ENCODE peak calls at places on chromosomes 1 and 21, in ten cellular contexts. One of them, this sample, is unnamed.

GRCh38 chr1:3606779-3607702 is 4.3 kb downstream of the MEGF6 start:
- DNase-seq in OCI-LY7: no peak
- DNase-seq in K562: no peak
- DNase-seq in transverse colon: no peak
- DNase-seq in kidney epithelial cell: no peak
- DNase-seq in stimulated activated CD4-positive, alpha-beta T cell treated with anti-CD3 and anti-CD28 coated beads, Interleukin-2, amount 100 ng/mL, for 24 hours: no peak
- DNase-seq in left ventricle myocardium superior: no peak
- DNase-seq in COR-L47: no peak
- DNase-seq in breast epithelium: no peak
- DNase-seq in Right ventricle myocardium superior: no peak
- DNase-seq in this sample: no peak

GRCh38 chr1:46117810-46118494 is 14.5 kb downstream of the PIK3R3 start:
- DNase-seq in OCI-LY7: no peak
- DNase-seq in K562: no peak
- DNase-seq in transverse colon: no peak
- DNase-seq in kidney epithelial cell: no peak
- DNase-seq in stimulated activated CD4-positive, alpha-beta T cell treated with anti-CD3 and anti-CD28 coated beads, Interleukin-2, amount 100 ng/mL, for 24 hours: no peak
- DNase-seq in left ventricle myocardium superior: no peak
- DNase-seq in COR-L47: no peak
- DNase-seq in breast epithelium: no peak
- DNase-seq in Right ventricle myocardium superior: no peak
- DNase-seq in this sample: no peak

GRCh38 chr1:21539933-21540332 is 30.7 kb downstream of the ALPL start:
- DNase-seq in OCI-LY7: no peak
- DNase-seq in K562: peak; percentile 30
- DNase-seq in transverse colon: peak; percentile 22
- DNase-seq in kidney epithelial cell: no peak
- DNase-seq in stimulated activated CD4-positive, alpha-beta T cell treated with anti-CD3 and anti-CD28 coated beads, Interleukin-2, amount 100 ng/mL, for 24 hours: peak; percentile 11
- DNase-seq in left ventricle myocardium superior: peak; percentile 83
- DNase-seq in COR-L47: no peak
- DNase-seq in breast epithelium: peak; percentile 97
- DNase-seq in Right ventricle myocardium superior: peak; percentile 82
- DNase-seq in this sample: no peak

GRCh38 chr21:16192900-16193299 is 463.1 kb downstream of the USP25 start:
- DNase-seq in OCI-LY7: no peak
- DNase-seq in K562: no peak
- DNase-seq in transverse colon: no peak
- DNase-seq in kidney epithelial cell: peak; percentile 21
- DNase-seq in stimulated activated CD4-positive, alpha-beta T cell treated with anti-CD3 and anti-CD28 coated beads, Interleukin-2, amount 100 ng/mL, for 24 hours: no peak
- DNase-seq in left ventricle myocardium superior: no peak
- DNase-seq in COR-L47: no peak
- DNase-seq in breast epithelium: no peak
- DNase-seq in Right ventricle myocardium superior: no peak
- DNase-seq in this sample: no peak

GRCh38 chr1:61140056-61140549 is 57.7 kb downstream of the NFIA start:
- DNase-seq in OCI-LY7: no peak
- DNase-seq in K562: peak; percentile 69
- DNase-seq in transverse colon: no peak
- DNase-seq in kidney epithelial cell: no peak
- DNase-seq in stimulated activated CD4-positive, alpha-beta T cell treated with anti-CD3 and anti-CD28 coated beads, Interleukin-2, amount 100 ng/mL, for 24 hours: no peak
- DNase-seq in left ventricle myocardium superior: no peak
- DNase-seq in COR-L47: no peak
- DNase-seq in breast epithelium: no peak
- DNase-seq in Right ventricle myocardium superior: no peak
- DNase-seq in this sample: no peak

GRCh38 chr1:185864331-185864730 is 130.1 kb downstream of the HMCN1 start:
- DNase-seq in OCI-LY7: no peak
- DNase-seq in K562: no peak
- DNase-seq in transverse colon: peak; percentile 38
- DNase-seq in kidney epithelial cell: no peak
- DNase-seq in stimulated activated CD4-positive, alpha-beta T cell treated with anti-CD3 and anti-CD28 coated beads, Interleukin-2, amount 100 ng/mL, for 24 hours: no peak
- DNase-seq in left ventricle myocardium superior: no peak
- DNase-seq in COR-L47: no peak
- DNase-seq in breast epithelium: no peak
- DNase-seq in Right ventricle myocardium superior: no peak
- DNase-seq in this sample: no peak

GRCh38 chr1:67479146-67479891 is 49.1 kb upstream of the SERBP1 start:
- DNase-seq in OCI-LY7: no peak
- DNase-seq in K562: peak; percentile 95
- DNase-seq in transverse colon: no peak
- DNase-seq in kidney epithelial cell: peak; percentile 14
- DNase-seq in stimulated activated CD4-positive, alpha-beta T cell treated with anti-CD3 and anti-CD28 coated beads, Interleukin-2, amount 100 ng/mL, for 24 hours: peak; percentile 19
- DNase-seq in left ventricle myocardium superior: peak; percentile 36
- DNase-seq in COR-L47: no peak
- DNase-seq in breast epithelium: no peak
- DNase-seq in Right ventricle myocardium superior: no peak
- DNase-seq in this sample: no peak

GRCh38 chr1:10824821-10825540 is 28.5 kb upstream of the CASZ1 start:
- DNase-seq in OCI-LY7: no peak
- DNase-seq in K562: no peak
- DNase-seq in transverse colon: no peak
- DNase-seq in kidney epithelial cell: peak; percentile 58
- DNase-seq in stimulated activated CD4-positive, alpha-beta T cell treated with anti-CD3 and anti-CD28 coated beads, Interleukin-2, amount 100 ng/mL, for 24 hours: no peak
- DNase-seq in left ventricle myocardium superior: no peak
- DNase-seq in COR-L47: no peak
- DNase-seq in breast epithelium: no peak
- DNase-seq in Right ventricle myocardium superior: no peak
- DNase-seq in this sample: no peak

GRCh38 chr1:7664893-7665250 is 106.2 kb upstream of the VAMP3 start:
- DNase-seq in OCI-LY7: no peak
- DNase-seq in K562: no peak
- DNase-seq in transverse colon: no peak
- DNase-seq in kidney epithelial cell: no peak
- DNase-seq in stimulated activated CD4-positive, alpha-beta T cell treated with anti-CD3 and anti-CD28 coated beads, Interleukin-2, amount 100 ng/mL, for 24 hours: no peak
- DNase-seq in left ventricle myocardium superior: no peak
- DNase-seq in COR-L47: no peak
- DNase-seq in breast epithelium: no peak
- DNase-seq in Right ventricle myocardium superior: no peak
- DNase-seq in this sample: no peak

GRCh38 chr1:240965581-240966091 is 353.7 kb upstream of the GREM2 start:
- DNase-seq in OCI-LY7: no peak
- DNase-seq in K562: no peak
- DNase-seq in transverse colon: no peak
- DNase-seq in kidney epithelial cell: no peak
- DNase-seq in stimulated activated CD4-positive, alpha-beta T cell treated with anti-CD3 and anti-CD28 coated beads, Interleukin-2, amount 100 ng/mL, for 24 hours: no peak
- DNase-seq in left ventricle myocardium superior: no peak
- DNase-seq in COR-L47: no peak
- DNase-seq in breast epithelium: no peak
- DNase-seq in Right ventricle myocardium superior: no peak
- DNase-seq in this sample: no peak

GRCh38 chr1:156773607-156774006 is 6.3 kb downstream of the PRCC start:
- DNase-seq in OCI-LY7: no peak
- DNase-seq in K562: no peak
- DNase-seq in transverse colon: no peak
- DNase-seq in kidney epithelial cell: no peak
- DNase-seq in stimulated activated CD4-positive, alpha-beta T cell treated with anti-CD3 and anti-CD28 coated beads, Interleukin-2, amount 100 ng/mL, for 24 hours: no peak
- DNase-seq in left ventricle myocardium superior: no peak
- DNase-seq in COR-L47: no peak
- DNase-seq in breast epithelium: no peak
- DNase-seq in Right ventricle myocardium superior: no peak
- DNase-seq in this sample: no peak

GRCh38 chr1:22652881-22653316 is at the start of gene C1QB:
- DNase-seq in OCI-LY7: no peak
- DNase-seq in K562: no peak
- DNase-seq in transverse colon: peak; percentile 48
- DNase-seq in kidney epithelial cell: no peak
- DNase-seq in stimulated activated CD4-positive, alpha-beta T cell treated with anti-CD3 and anti-CD28 coated beads, Interleukin-2, amount 100 ng/mL, for 24 hours: no peak
- DNase-seq in left ventricle myocardium superior: peak; percentile 64
- DNase-seq in COR-L47: no peak
- DNase-seq in breast epithelium: no peak
- DNase-seq in Right ventricle myocardium superior: peak; percentile 72
- DNase-seq in this sample: no peak

GRCh38 chr1:60133848-60134247 is 60.3 kb upstream of the C1orf87 start:
- DNase-seq in OCI-LY7: no peak
- DNase-seq in K562: no peak
- DNase-seq in transverse colon: no peak
- DNase-seq in kidney epithelial cell: peak; percentile 41
- DNase-seq in stimulated activated CD4-positive, alpha-beta T cell treated with anti-CD3 and anti-CD28 coated beads, Interleukin-2, amount 100 ng/mL, for 24 hours: no peak
- DNase-seq in left ventricle myocardium superior: no peak
- DNase-seq in COR-L47: no peak
- DNase-seq in breast epithelium: no peak
- DNase-seq in Right ventricle myocardium superior: no peak
- DNase-seq in this sample: no peak

GRCh38 chr1:152870831-152871730 is 7.0 kb upstream of the SMCP start:
- DNase-seq in OCI-LY7: peak; percentile 13
- DNase-seq in K562: peak; percentile 51
- DNase-seq in transverse colon: no peak
- DNase-seq in kidney epithelial cell: no peak
- DNase-seq in stimulated activated CD4-positive, alpha-beta T cell treated with anti-CD3 and anti-CD28 coated beads, Interleukin-2, amount 100 ng/mL, for 24 hours: no peak
- DNase-seq in left ventricle myocardium superior: no peak
- DNase-seq in COR-L47: peak; percentile 6
- DNase-seq in breast epithelium: no peak
- DNase-seq in Right ventricle myocardium superior: no peak
- DNase-seq in this sample: no peak

GRCh38 chr1:109466100-109466439 is 276 bp upstream of the SYPL2 start:
- DNase-seq in OCI-LY7: no peak
- DNase-seq in K562: no peak
- DNase-seq in transverse colon: no peak
- DNase-seq in kidney epithelial cell: no peak
- DNase-seq in stimulated activated CD4-positive, alpha-beta T cell treated with anti-CD3 and anti-CD28 coated beads, Interleukin-2, amount 100 ng/mL, for 24 hours: no peak
- DNase-seq in left ventricle myocardium superior: no peak
- DNase-seq in COR-L47: no peak
- DNase-seq in breast epithelium: no peak
- DNase-seq in Right ventricle myocardium superior: no peak
- DNase-seq in this sample: no peak

GRCh38 chr1:98316286-98316685 is 345.2 kb upstream of the SNX7 start:
- DNase-seq in OCI-LY7: no peak
- DNase-seq in K562: no peak
- DNase-seq in transverse colon: no peak
- DNase-seq in kidney epithelial cell: no peak
- DNase-seq in stimulated activated CD4-positive, alpha-beta T cell treated with anti-CD3 and anti-CD28 coated beads, Interleukin-2, amount 100 ng/mL, for 24 hours: no peak
- DNase-seq in left ventricle myocardium superior: no peak
- DNase-seq in COR-L47: no peak
- DNase-seq in breast epithelium: no peak
- DNase-seq in Right ventricle myocardium superior: no peak
- DNase-seq in this sample: no peak

GRCh38 chr21:44383216-44383615 is 29.8 kb downstream of the TRPM2 start:
- DNase-seq in OCI-LY7: no peak
- DNase-seq in K562: no peak
- DNase-seq in transverse colon: no peak
- DNase-seq in kidney epithelial cell: no peak
- DNase-seq in stimulated activated CD4-positive, alpha-beta T cell treated with anti-CD3 and anti-CD28 coated beads, Interleukin-2, amount 100 ng/mL, for 24 hours: no peak
- DNase-seq in left ventricle myocardium superior: no peak
- DNase-seq in COR-L47: no peak
- DNase-seq in breast epithelium: no peak
- DNase-seq in Right ventricle myocardium superior: no peak
- DNase-seq in this sample: no peak

This sample was measured in activated CD8-positive, alpha-beta memory T cell treated with anti-CD3 and anti-CD28 coated beads for 24 hours.